ENCODE peak calls at places on chromosomes 7 and 10, in five cellular contexts. V, A, E, X and F are unnamed samples.

GRCh38 chr10:109780997-109781396 is 142.3 kb downstream of the XPNPEP1 start:
- DNase-seq in V (no peak), X (no peak), E (no peak), A (no peak), F (no peak)

GRCh38 chr10:47264797-47265281 is 35.2 kb upstream of the GDF10 start:
- DNase-seq in E (no peak), X (no peak), A (no peak), V (peak), F (peak)

GRCh38 chr7:50869108-50869716 is 86.5 kb upstream of the GRB10 start:
- DNase-seq in X (no peak), A (peak), E (peak), V (no peak), F (no peak)

GRCh38 chr10:89867964-89868363 is 166.6 kb downstream of the KIF20B start:
- DNase-seq in X (no peak), V (no peak), E (no peak), A (no peak), F (no peak)

GRCh38 chr10:79937661-79938226 is 11.2 kb downstream of the SFTPD start:
- DNase-seq in A (no peak), V (no peak), X (no peak), E (no peak), F (no peak)

GRCh38 chr7:128796325-128796724 is 4.6 kb downstream of the CCDC136 start:
- DNase-seq in A (no peak), E (no peak), X (no peak), V (no peak), F (peak)

GRCh38 chr10:68235111-68235510 is 3.2 kb upstream of the ATOH7 start:
- DNase-seq in A (no peak), V (no peak), E (no peak), X (no peak), F (no peak)

GRCh38 chr7:2165610-2166594 is 66.8 kb downstream of the MAD1L1 start:
- DNase-seq in E (no peak), X (no peak), V (no peak), A (no peak), F (no peak)

GRCh38 chr7:47039899-47040298 is 542.0 kb downstream of the TNS3 start:
- DNase-seq in V (no peak), X (no peak), A (no peak), E (peak), F (no peak)

GRCh38 chr7:148821422-148821821 is 62.7 kb downstream of the EZH2 start:
- DNase-seq in X (no peak), E (no peak), A (no peak), V (no peak), F (no peak)

GRCh38 chr10:8238989-8239388 is 184.5 kb downstream of the GATA3 start:
- DNase-seq in E (no peak), X (no peak), V (no peak), A (no peak), F (no peak)